ENCODE peak calls at places on chromosomes 6 and 20, in six cellular contexts. B is body of pancreas, P is activated B cell treated with CpG ODN at 0.5 μM for 24 hours, E is GM20000, Y is gastrocnemius medialis, D is tibial artery. J is an unnamed sample.
A peak's percentile ranks its signal among the peaks of the same experiment; 100 is the strongest.

GRCh38 chr6:24876496-24877465 is 59.0 kb downstream of the RIPOR2 start:
- DNase-seq in B (no peak), P (no peak), E (no peak), Y (no peak), D (no peak), J (no peak)

GRCh38 chr6:33748851-33749250 is 2.1 kb upstream of the IP6K3 start:
- DNase-seq in B (no peak), P (no peak), E (no peak), Y (peak; percentile 98), D (no peak), J (no peak)

GRCh38 chr6:18148304-18149025 is 6.4 kb downstream of the TPMT start:
- DNase-seq in B (no peak), P (no peak), E (no peak), Y (no peak), D (no peak), J (no peak)

GRCh38 chr6:152356659-152357058 is 280.5 kb downstream of the SYNE1 start:
- DNase-seq in B (no peak), P (no peak), E (peak; percentile 30), Y (no peak), D (no peak), J (no peak)

GRCh38 chr6:139965393-139965792 is 590.9 kb upstream of the CITED2 start:
- DNase-seq in B (no peak), P (no peak), E (no peak), Y (no peak), D (no peak), J (no peak)

GRCh38 chr6:124722479-124722878 is 239.8 kb upstream of the RNF217 start:
- DNase-seq in B (no peak), P (no peak), E (no peak), Y (no peak), D (no peak), J (no peak)

GRCh38 chr6:57252975-57253374 is 30.9 kb upstream of the RAB23 start:
- DNase-seq in B (no peak), P (no peak), E (no peak), Y (no peak), D (no peak), J (no peak)

GRCh38 chr6:27250277-27250954 is 2.9 kb downstream of the PRSS16 start:
- DNase-seq in B (peak; percentile 22), P (no peak), E (no peak), Y (no peak), D (no peak), J (no peak)

GRCh38 chr6:148874698-148875293 is 128.0 kb downstream of the UST start:
- DNase-seq in B (no peak), P (no peak), E (no peak), Y (no peak), D (no peak), J (no peak)

GRCh38 chr20:2470051-2470431 is 548 bp downstream of the SNRPB start:
- DNase-seq in B (peak; percentile 29), P (no peak), E (peak; percentile 70), Y (peak; percentile 19), D (peak; percentile 73), J (no peak)

DNA sequence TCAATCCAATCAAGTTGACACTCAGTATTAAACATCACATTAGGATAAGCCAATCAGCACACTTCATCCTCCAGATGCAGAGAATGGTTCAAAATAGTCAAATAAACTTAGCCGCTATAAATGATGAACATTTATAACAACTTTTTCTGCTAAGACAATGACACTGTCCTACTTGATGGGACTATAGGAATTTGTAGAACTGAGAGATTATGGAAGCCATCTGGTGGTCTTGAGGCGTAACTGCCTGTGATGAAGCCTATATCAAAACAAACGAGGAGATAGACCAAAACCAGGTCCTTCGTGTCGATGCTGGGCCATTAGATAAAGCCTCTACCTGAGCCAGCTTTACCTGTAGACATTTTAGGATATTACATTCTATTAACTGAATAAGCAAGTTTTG is 631.1 kb downstream of the COL12A1 start:
- DNase-seq in B (no peak), P (no peak), E (peak; percentile 12), Y (no peak), D (no peak), J (no peak)
- TF ChIP-seq CTCF in B (peak; percentile 27), P (no peak), E (peak; percentile 11), Y (no peak), D (no peak), J (peak; percentile 57)

GRCh38 chr6:53023323-53023722 is 28.2 kb upstream of the GSTA4 start:
- DNase-seq in B (no peak), P (no peak), E (no peak), Y (no peak), D (no peak), J (no peak)
- TF ChIP-seq CTCF in B (no peak), P (no peak), E (no peak), Y (no peak), D (no peak), J (no peak)

GRCh38 chr6:6005467-6006427 is 978 bp downstream of the NRN1 start:
- DNase-seq in B (no peak), P (no peak), E (peak; percentile 36), Y (no peak), D (no peak), J (no peak)

GRCh38 chr6:6006428-6007310 is at the start of gene NRN1:
- DNase-seq in B (no peak), P (no peak), E (peak; percentile 63), Y (no peak), D (no peak), J (no peak)

GRCh38 chr6:6008648-6009421 is 2.1 kb upstream of the NRN1 start:
- DNase-seq in B (peak; percentile 60), P (peak; percentile 36), E (peak; percentile 93), Y (no peak), D (peak; percentile 93), J (peak; percentile 64)

GRCh38 chr6:6008114-6008647 is 1.5 kb upstream of the NRN1 start:
- DNase-seq in B (no peak), P (no peak), E (no peak), Y (no peak), D (no peak), J (no peak)

GRCh38 chr6:6007311-6008113 is 787 bp upstream of the NRN1 start:
- DNase-seq in B (no peak), P (no peak), E (peak; percentile 80), Y (no peak), D (peak; percentile 73), J (no peak)
- TF ChIP-seq CTCF in B (no peak), P (no peak), E (peak; percentile 1), Y (no peak), D (no peak), J (peak; percentile 56)

DNA sequence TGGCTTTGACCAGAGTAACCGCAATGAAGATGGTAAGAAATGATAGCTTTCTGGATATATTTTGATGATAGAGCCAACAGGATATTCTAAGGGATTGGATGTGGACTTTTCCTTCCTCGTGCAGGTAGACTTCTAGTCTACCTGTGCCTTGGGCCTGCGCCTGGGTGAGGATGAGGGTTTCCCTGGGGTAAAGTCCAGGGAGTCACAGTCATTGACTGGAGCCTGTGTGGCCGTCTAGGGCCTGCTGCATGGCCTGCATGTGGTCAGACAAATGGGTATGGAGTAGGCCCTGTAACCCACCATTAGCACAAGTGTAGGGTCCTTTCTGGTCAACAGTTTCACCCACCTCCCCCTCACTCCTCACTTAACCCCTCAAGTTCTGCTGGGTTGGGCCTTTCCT is 12.7 kb upstream of the CHMP4B start:
- DNase-seq in B (no peak), P (no peak), E (no peak), Y (no peak), D (no peak), J (no peak)
- TF ChIP-seq CTCF in B (no peak), P (no peak), E (no peak), Y (no peak), D (no peak), J (no peak)

GRCh38 chr6:129635396-129636164 is 74.4 kb downstream of the ARHGAP18 start:
- DNase-seq in B (no peak), P (no peak), E (no peak), Y (no peak), D (no peak), J (no peak)
- TF ChIP-seq CTCF in B (no peak), P (no peak), E (no peak), Y (no peak), D (no peak), J (no peak)

GRCh38 chr6:53318429-53318828 is 30.3 kb downstream of the ELOVL5 start:
- DNase-seq in B (no peak), P (no peak), E (no peak), Y (no peak), D (no peak), J (no peak)
- TF ChIP-seq CTCF in B (no peak), P (no peak), E (no peak), Y (no peak), D (no peak), J (no peak)

GRCh38 chr6:46042355-46042999 is 26.8 kb upstream of the CLIC5 start:
- DNase-seq in B (no peak), P (no peak), E (peak; percentile 47), Y (peak; percentile 32), D (no peak), J (no peak)
- TF ChIP-seq CTCF in B (peak; percentile 58), P (no peak), E (peak; percentile 12), Y (peak; percentile 68), D (peak; percentile 37), J (peak; percentile 66)

GRCh38 chr6:4314201-4314707 is 178.9 kb upstream of the ECI2 start:
- DNase-seq in B (no peak), P (no peak), E (no peak), Y (no peak), D (no peak), J (no peak)

GRCh38 chr6:4316867-4317400 is 181.6 kb upstream of the ECI2 start:
- DNase-seq in B (peak; percentile 52), P (no peak), E (no peak), Y (peak; percentile 44), D (peak; percentile 72), J (no peak)

GRCh38 chr6:4311976-4312860 is 176.8 kb upstream of the ECI2 start:
- DNase-seq in B (no peak), P (no peak), E (no peak), Y (no peak), D (no peak), J (no peak)

GRCh38 chr6:4309540-4309939 is 174.2 kb upstream of the ECI2 start:
- DNase-seq in B (no peak), P (no peak), E (no peak), Y (no peak), D (no peak), J (no peak)

GRCh38 chr6:4313044-4313686 is 177.8 kb upstream of the ECI2 start:
- DNase-seq in B (peak; percentile 45), P (no peak), E (no peak), Y (no peak), D (peak; percentile 76), J (no peak)
- TF ChIP-seq CTCF in B (peak; percentile 42), P (no peak), E (no peak), Y (peak; percentile 49), D (peak; percentile 44), J (no peak)

DNA sequence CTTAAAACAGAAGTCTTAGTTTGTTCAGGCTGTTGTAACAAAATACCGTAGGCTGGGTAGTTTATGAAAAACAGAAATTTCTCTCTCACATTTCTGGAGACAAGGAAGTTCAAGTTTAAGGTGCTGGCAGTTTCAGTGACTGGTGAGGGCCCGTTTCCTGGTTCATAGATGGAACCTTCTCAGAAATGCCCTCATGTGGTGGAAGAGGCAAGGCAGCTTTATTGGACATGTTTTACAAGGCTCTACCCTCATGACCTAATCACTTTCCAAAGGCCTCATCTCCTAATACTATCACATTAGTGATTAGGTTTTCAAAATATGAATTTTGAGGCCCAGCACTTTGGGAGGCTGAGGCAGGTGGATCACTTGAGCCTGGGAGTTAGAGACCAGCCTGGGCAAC is 2.4 kb downstream of the HEBP2 start:
- DNase-seq in B (no peak), P (no peak), E (no peak), Y (no peak), D (no peak), J (no peak)
- TF ChIP-seq CTCF in B (no peak), P (no peak), E (no peak), Y (no peak), D (no peak), J (no peak)

J was measured in progenitor cell of endocrine pancreas.